ENCODE peak calls at places on chromosomes 2 and 18, in seven cellular contexts. R is NCI-H2171; W is upper lobe of right lung; B is activated CD4-positive, alpha-beta T cell treated with anti-CD3 and anti-CD28 coated beads, Interleukin-2, amount 50 U/mL, for 24 hours; Q is iris pigment epithelial cell; F is NCI-H2081; H is hippocampal formation. M is an unnamed sample.

GRCh38 chr2:25894135-25894830 is 16.0 kb upstream of the ASXL2 start:
- DNase-seq in Q (peak), W (peak), B (no peak), F (peak), H (no peak), R (peak), M (peak)

GRCh38 chr2:64617631-64618151 is 36.0 kb downstream of the SERTAD2 start:
- DNase-seq in H (peak), Q (no peak), B (no peak), W (no peak), F (no peak), R (peak), M (no peak)

GRCh38 chr2:223697921-223698645 is 95.9 kb upstream of the SCG2 start:
- DNase-seq in Q (peak), B (no peak), R (no peak), H (no peak), W (no peak), F (no peak), M (no peak)

GRCh38 chr18:31511098-31511497 is 13.1 kb downstream of the DSG2 start:
- DNase-seq in H (no peak), Q (no peak), R (no peak), B (no peak), F (no peak), W (no peak), M (no peak)

GRCh38 chr2:150076281-150076680 is 411.2 kb downstream of the RND3 start:
- DNase-seq in W (no peak), H (no peak), Q (peak), B (no peak), F (no peak), R (no peak), M (no peak)

GRCh38 chr2:205273627-205274026 is 408.7 kb upstream of the NRP2 start:
- DNase-seq in B (no peak), W (no peak), F (no peak), Q (no peak), H (no peak), R (no peak), M (no peak)

GRCh38 chr2:210956101-210956500 is 399.7 kb downstream of the CPS1 start:
- DNase-seq in F (no peak), W (no peak), H (no peak), B (no peak), Q (peak), R (no peak), M (no peak)

GRCh38 chr2:233928594-233929351 is 11.6 kb downstream of the TRPM8 start:
- DNase-seq in F (peak), W (no peak), B (no peak), Q (peak), R (no peak), H (no peak), M (no peak)

GRCh38 chr18:77653792-77654191 is 404.1 kb downstream of the GALR1 start:
- DNase-seq in Q (no peak), F (no peak), H (no peak), W (no peak), R (no peak), B (no peak), M (no peak)

M was measured in DMS 273 treated with DMSO at 0.1 percent for 48 hours.